ENCODE peak calls at places on chromosomes 5 and 9, in nine cellular contexts. One of them, this sample, is unnamed. For H3K27me3, the result is how much of the 10 kb centered on the place peaks cover.

GRCh38 chr5:143588933-143589662 is 185.6 kb upstream of the NR3C1 start:
- DNase-seq in upper lobe of left lung: no peak
- DNase-seq in lung: no peak
- DNase-seq in psoas muscle: no peak
- DNase-seq in right cardiac atrium: no peak
- DNase-seq in CD8-positive, alpha-beta T cell: no peak
- DNase-seq in adipocyte: no peak
- DNase-seq in cardiac muscle cell: no peak
- DNase-seq in naive thymus-derived CD4-positive, alpha-beta T cell: no peak
- DNase-seq in this sample: no peak

GRCh38 chr9:26975728-26976707 is 19.8 kb downstream of the IFT74 start:
- DNase-seq in upper lobe of left lung: no peak
- DNase-seq in lung: no peak
- DNase-seq in psoas muscle: no peak
- DNase-seq in right cardiac atrium: no peak
- DNase-seq in CD8-positive, alpha-beta T cell: no peak
- DNase-seq in adipocyte: peak
- DNase-seq in cardiac muscle cell: peak
- DNase-seq in naive thymus-derived CD4-positive, alpha-beta T cell: no peak
- DNase-seq in this sample: no peak

GRCh38 chr9:116334581-116335150 is 181.1 kb downstream of the PAPPA start:
- DNase-seq in upper lobe of left lung: no peak
- DNase-seq in lung: no peak
- DNase-seq in psoas muscle: no peak
- DNase-seq in right cardiac atrium: no peak
- DNase-seq in CD8-positive, alpha-beta T cell: no peak
- DNase-seq in adipocyte: no peak
- DNase-seq in cardiac muscle cell: no peak
- DNase-seq in naive thymus-derived CD4-positive, alpha-beta T cell: no peak
- DNase-seq in this sample: no peak

GRCh38 chr5:61332369-61332745 is 299 bp downstream of the ZSWIM6 start:
- DNase-seq in upper lobe of left lung: peak
- DNase-seq in lung: peak
- DNase-seq in psoas muscle: peak
- DNase-seq in right cardiac atrium: peak
- DNase-seq in CD8-positive, alpha-beta T cell: peak
- DNase-seq in adipocyte: peak
- DNase-seq in cardiac muscle cell: peak
- DNase-seq in naive thymus-derived CD4-positive, alpha-beta T cell: no peak
- DNase-seq in this sample: no peak

GRCh38 chr5:4640793-4641192 is 499.3 kb upstream of the ADAMTS16 start:
- DNase-seq in upper lobe of left lung: no peak
- DNase-seq in lung: no peak
- DNase-seq in psoas muscle: no peak
- DNase-seq in right cardiac atrium: no peak
- DNase-seq in CD8-positive, alpha-beta T cell: no peak
- DNase-seq in adipocyte: no peak
- DNase-seq in cardiac muscle cell: no peak
- DNase-seq in naive thymus-derived CD4-positive, alpha-beta T cell: no peak
- DNase-seq in this sample: no peak

GRCh38 chr5:137666109-137666850 is 69.6 kb downstream of the KLHL3 start:
- DNase-seq in upper lobe of left lung: no peak
- DNase-seq in lung: no peak
- DNase-seq in psoas muscle: no peak
- DNase-seq in right cardiac atrium: peak
- DNase-seq in CD8-positive, alpha-beta T cell: peak
- DNase-seq in adipocyte: peak
- DNase-seq in cardiac muscle cell: peak
- DNase-seq in naive thymus-derived CD4-positive, alpha-beta T cell: peak
- DNase-seq in this sample: peak

GRCh38 chr5:169350759-169351240 is 49.9 kb upstream of the SLIT3 start:
- DNase-seq in upper lobe of left lung: no peak
- DNase-seq in lung: no peak
- DNase-seq in psoas muscle: no peak
- DNase-seq in right cardiac atrium: peak
- DNase-seq in CD8-positive, alpha-beta T cell: no peak
- DNase-seq in adipocyte: peak
- DNase-seq in cardiac muscle cell: peak
- DNase-seq in naive thymus-derived CD4-positive, alpha-beta T cell: no peak
- DNase-seq in this sample: peak

GRCh38 chr9:116154976-116155699 is 1.5 kb downstream of the PAPPA start:
- DNase-seq in upper lobe of left lung: no peak
- DNase-seq in lung: no peak
- DNase-seq in psoas muscle: no peak
- DNase-seq in right cardiac atrium: peak
- DNase-seq in CD8-positive, alpha-beta T cell: no peak
- DNase-seq in adipocyte: peak
- DNase-seq in cardiac muscle cell: peak
- DNase-seq in naive thymus-derived CD4-positive, alpha-beta T cell: no peak
- DNase-seq in this sample: no peak

GRCh38 chr5:90636948-90637347 is 78.4 kb downstream of the ADGRV1 start:
- DNase-seq in upper lobe of left lung: no peak
- DNase-seq in lung: no peak
- DNase-seq in psoas muscle: no peak
- DNase-seq in right cardiac atrium: no peak
- DNase-seq in CD8-positive, alpha-beta T cell: no peak
- DNase-seq in adipocyte: no peak
- DNase-seq in cardiac muscle cell: no peak
- DNase-seq in naive thymus-derived CD4-positive, alpha-beta T cell: no peak
- DNase-seq in this sample: no peak

GRCh38 chr5:62596096-62596495 is 17.5 kb downstream of the LRRC70 start:
- DNase-seq in upper lobe of left lung: no peak
- DNase-seq in lung: no peak
- DNase-seq in psoas muscle: no peak
- DNase-seq in right cardiac atrium: no peak
- DNase-seq in CD8-positive, alpha-beta T cell: no peak
- DNase-seq in adipocyte: peak
- DNase-seq in cardiac muscle cell: no peak
- DNase-seq in naive thymus-derived CD4-positive, alpha-beta T cell: no peak
- DNase-seq in this sample: peak

GRCh38 chr5:77637170-77638074 is 1.1 kb downstream of the OTP start:
- DNase-seq in upper lobe of left lung: no peak
- DNase-seq in lung: no peak
- DNase-seq in psoas muscle: no peak
- DNase-seq in right cardiac atrium: no peak
- DNase-seq in CD8-positive, alpha-beta T cell: no peak
- DNase-seq in adipocyte: no peak
- DNase-seq in cardiac muscle cell: no peak
- DNase-seq in naive thymus-derived CD4-positive, alpha-beta T cell: no peak
- DNase-seq in this sample: no peak

GRCh38 chr5:77632526-77633268 is 5.8 kb downstream of the OTP start:
- DNase-seq in upper lobe of left lung: no peak
- DNase-seq in lung: no peak
- DNase-seq in psoas muscle: no peak
- DNase-seq in right cardiac atrium: no peak
- DNase-seq in CD8-positive, alpha-beta T cell: no peak
- DNase-seq in adipocyte: no peak
- DNase-seq in cardiac muscle cell: no peak
- DNase-seq in naive thymus-derived CD4-positive, alpha-beta T cell: no peak
- DNase-seq in this sample: no peak

GRCh38 chr5:77636423-77637169 is 1.9 kb downstream of the OTP start:
- DNase-seq in upper lobe of left lung: no peak
- DNase-seq in lung: no peak
- DNase-seq in psoas muscle: no peak
- DNase-seq in right cardiac atrium: no peak
- DNase-seq in CD8-positive, alpha-beta T cell: no peak
- DNase-seq in adipocyte: no peak
- DNase-seq in cardiac muscle cell: no peak
- DNase-seq in naive thymus-derived CD4-positive, alpha-beta T cell: no peak
- DNase-seq in this sample: no peak

GRCh38 chr5:77635617-77636422 is 2.7 kb downstream of the OTP start:
- DNase-seq in upper lobe of left lung: no peak
- DNase-seq in lung: no peak
- DNase-seq in psoas muscle: no peak
- DNase-seq in right cardiac atrium: no peak
- DNase-seq in CD8-positive, alpha-beta T cell: no peak
- DNase-seq in adipocyte: no peak
- DNase-seq in cardiac muscle cell: no peak
- DNase-seq in naive thymus-derived CD4-positive, alpha-beta T cell: no peak
- DNase-seq in this sample: no peak

DNA sequence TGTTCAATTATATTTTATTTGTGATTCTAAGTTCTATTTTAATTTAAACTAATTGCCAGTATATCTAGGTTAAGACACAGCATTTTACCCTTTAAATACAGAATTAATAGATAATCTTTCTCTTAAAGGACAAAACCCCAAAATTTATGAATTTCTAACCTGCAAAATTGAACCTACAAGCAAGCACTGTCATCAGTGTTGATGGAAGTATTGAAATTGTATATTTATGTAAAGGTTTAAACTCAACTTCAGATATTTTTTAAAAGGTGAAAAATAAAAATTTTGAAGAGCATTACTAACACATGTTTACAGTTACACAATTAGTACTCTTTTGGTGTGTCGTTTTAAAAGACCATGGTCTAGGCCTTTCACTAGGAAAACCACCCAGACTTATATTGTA is 3.4 kb downstream of the OTP start:
- DNase-seq in upper lobe of left lung: no peak
- DNase-seq in lung: no peak
- DNase-seq in psoas muscle: no peak
- DNase-seq in right cardiac atrium: no peak
- DNase-seq in CD8-positive, alpha-beta T cell: no peak
- DNase-seq in adipocyte: no peak
- DNase-seq in cardiac muscle cell: no peak
- DNase-seq in naive thymus-derived CD4-positive, alpha-beta T cell: no peak
- DNase-seq in this sample: no peak
- H3K27me3 ChIP-seq in upper lobe of left lung: half or more
- H3K27me3 ChIP-seq in lung: under half
- H3K27me3 ChIP-seq in psoas muscle: under half
- H3K27me3 ChIP-seq in right cardiac atrium: under half
- H3K27me3 ChIP-seq in CD8-positive, alpha-beta T cell: half or more
- H3K27me3 ChIP-seq in adipocyte: half or more
- H3K27me3 ChIP-seq in cardiac muscle cell: half or more
- H3K27me3 ChIP-seq in naive thymus-derived CD4-positive, alpha-beta T cell: under half
- H3K27me3 ChIP-seq in this sample: half or more

GRCh38 chr5:579746-580366 is 32.3 kb upstream of the CEP72 start:
- DNase-seq in upper lobe of left lung: no peak
- DNase-seq in lung: no peak
- DNase-seq in psoas muscle: no peak
- DNase-seq in right cardiac atrium: no peak
- DNase-seq in CD8-positive, alpha-beta T cell: no peak
- DNase-seq in adipocyte: no peak
- DNase-seq in cardiac muscle cell: no peak
- DNase-seq in naive thymus-derived CD4-positive, alpha-beta T cell: no peak
- DNase-seq in this sample: no peak
- H3K27me3 ChIP-seq in upper lobe of left lung: under half
- H3K27me3 ChIP-seq in lung: under half
- H3K27me3 ChIP-seq in psoas muscle: under half
- H3K27me3 ChIP-seq in right cardiac atrium: under half
- H3K27me3 ChIP-seq in CD8-positive, alpha-beta T cell: under half
- H3K27me3 ChIP-seq in adipocyte: half or more
- H3K27me3 ChIP-seq in cardiac muscle cell: under half
- H3K27me3 ChIP-seq in naive thymus-derived CD4-positive, alpha-beta T cell: under half
- H3K27me3 ChIP-seq in this sample: under half

DNA sequence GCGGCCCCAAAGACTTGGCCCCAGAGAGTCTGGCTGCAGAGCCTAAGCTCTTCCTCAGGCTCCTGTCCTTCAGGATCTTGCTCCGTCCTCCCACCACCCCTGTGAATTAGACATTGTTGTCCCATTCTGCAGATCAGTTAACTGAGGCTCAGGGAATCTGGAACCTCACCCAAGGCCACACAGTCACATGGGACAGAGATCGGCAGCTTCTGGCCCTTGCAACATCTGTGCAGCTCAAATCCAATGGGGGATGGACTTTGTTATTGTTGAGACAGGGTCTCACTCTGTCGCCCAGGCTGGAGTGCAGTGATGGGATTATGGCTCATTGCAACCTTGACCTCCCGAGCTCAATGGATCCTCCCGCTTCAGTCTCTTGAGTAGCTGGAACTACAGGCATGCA is 23.9 kb upstream of the LAMC3 start:
- DNase-seq in upper lobe of left lung: no peak
- DNase-seq in lung: no peak
- DNase-seq in psoas muscle: no peak
- DNase-seq in right cardiac atrium: no peak
- DNase-seq in CD8-positive, alpha-beta T cell: no peak
- DNase-seq in adipocyte: no peak
- DNase-seq in cardiac muscle cell: no peak
- DNase-seq in naive thymus-derived CD4-positive, alpha-beta T cell: no peak
- DNase-seq in this sample: no peak
- H3K27me3 ChIP-seq in upper lobe of left lung: under half
- H3K27me3 ChIP-seq in lung: under half
- H3K27me3 ChIP-seq in psoas muscle: under half
- H3K27me3 ChIP-seq in right cardiac atrium: under half
- H3K27me3 ChIP-seq in CD8-positive, alpha-beta T cell: under half
- H3K27me3 ChIP-seq in adipocyte: half or more
- H3K27me3 ChIP-seq in cardiac muscle cell: under half
- H3K27me3 ChIP-seq in naive thymus-derived CD4-positive, alpha-beta T cell: under half
- H3K27me3 ChIP-seq in this sample: under half

DNA sequence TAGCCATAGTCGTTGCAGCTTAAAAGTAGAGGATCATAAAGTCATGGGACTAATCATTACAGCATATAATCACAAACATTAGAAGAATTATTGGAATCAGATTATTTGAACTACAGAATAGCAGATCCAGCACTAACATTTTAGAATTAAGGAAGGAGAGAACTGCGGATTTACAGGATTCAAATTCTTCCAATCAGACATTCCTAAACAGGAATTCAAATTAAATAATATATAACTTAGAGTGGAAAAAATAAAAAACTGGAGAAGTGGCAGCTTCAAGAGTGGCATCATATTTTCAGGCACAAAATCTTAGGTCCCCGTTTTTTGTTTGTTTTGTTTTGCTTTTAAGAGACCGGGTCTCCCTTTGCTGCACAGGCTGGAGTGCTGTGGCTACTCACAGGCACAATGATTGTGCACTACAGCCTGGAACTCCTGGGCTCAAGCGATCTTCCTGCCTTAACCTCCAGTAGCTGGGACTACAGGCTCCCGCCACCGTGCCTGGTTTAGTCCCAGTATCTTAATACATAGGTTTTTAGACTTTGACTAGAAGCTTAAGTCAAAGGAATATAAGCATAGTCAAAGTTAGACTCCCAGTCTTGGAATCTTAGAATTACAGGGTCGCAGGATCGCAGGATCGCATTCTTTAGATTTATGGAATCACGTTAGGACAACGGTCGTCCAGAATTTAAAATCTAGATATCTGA is 2.1 kb upstream of the FOXE1 start:
- DNase-seq in upper lobe of left lung: no peak
- DNase-seq in lung: no peak
- DNase-seq in psoas muscle: no peak
- DNase-seq in right cardiac atrium: no peak
- DNase-seq in CD8-positive, alpha-beta T cell: no peak
- DNase-seq in adipocyte: no peak
- DNase-seq in cardiac muscle cell: no peak
- DNase-seq in naive thymus-derived CD4-positive, alpha-beta T cell: no peak
- DNase-seq in this sample: no peak
- H3K27me3 ChIP-seq in upper lobe of left lung: half or more
- H3K27me3 ChIP-seq in lung: under half
- H3K27me3 ChIP-seq in psoas muscle: half or more
- H3K27me3 ChIP-seq in right cardiac atrium: under half
- H3K27me3 ChIP-seq in CD8-positive, alpha-beta T cell: half or more
- H3K27me3 ChIP-seq in adipocyte: half or more
- H3K27me3 ChIP-seq in cardiac muscle cell: half or more
- H3K27me3 ChIP-seq in naive thymus-derived CD4-positive, alpha-beta T cell: under half
- H3K27me3 ChIP-seq in this sample: half or more

This sample was measured in BJ.